ENCODE peak calls at places on chromosome 6, in nine cellular contexts. C is iris pigment epithelial cell, O is adipocyte, Q is neuronal stem cell, K is GM13977, T is renal cortical epithelial cell, B is midbrain, N is LoVo, H is SW480. U is an unnamed sample.

GRCh38 chr6:149210376-149210775 is 107.1 kb upstream of the TAB2 start:
- DNase-seq in B (no peak), Q (no peak), C (peak; percentile 85), H (no peak), O (peak; percentile 53), T (peak; percentile 71), N (no peak), K (no peak), U (no peak)

GRCh38 chr6:55664581-55665223 is 85.7 kb upstream of the HMGCLL1 start:
- DNase-seq in B (no peak), N (no peak), C (peak; percentile 82), H (no peak), K (no peak), Q (no peak), O (no peak), T (no peak), U (no peak)

GRCh38 chr6:46220351-46221220 is 49.8 kb upstream of the ENPP5 start:
- DNase-seq in B (no peak), H (no peak), T (no peak), O (no peak), K (peak; percentile 36), C (no peak), Q (no peak), N (no peak), U (no peak)

GRCh38 chr6:99467509-99468106 is 42.5 kb upstream of the PNISR start:
- DNase-seq in N (peak; percentile 29), C (peak; percentile 24), O (peak; percentile 61), B (peak; percentile 37), T (peak; percentile 39), K (peak; percentile 44), Q (peak; percentile 8), H (no peak), U (peak; percentile 18)

GRCh38 chr6:34145161-34146020 is 496 bp downstream of the GRM4 start:
- DNase-seq in Q (peak; percentile 45), O (peak; percentile 72), B (no peak), T (no peak), C (peak; percentile 73), N (no peak), K (peak; percentile 62), H (peak; percentile 43), U (peak; percentile 2)

GRCh38 chr6:75272145-75272840 is 12.3 kb downstream of the TMEM30A start:
- DNase-seq in O (peak; percentile 54), N (peak; percentile 63), B (no peak), C (peak; percentile 90), T (peak; percentile 77), K (no peak), H (no peak), Q (no peak), U (no peak)

GRCh38 chr6:33668328-33668727 is 43.2 kb downstream of the UQCC2 start:
- DNase-seq in H (no peak), K (no peak), N (no peak), T (no peak), Q (no peak), O (no peak), B (no peak), C (no peak), U (no peak)

GRCh38 chr6:71387179-71387578 is 98.6 kb downstream of the OGFRL1 start:
- DNase-seq in O (peak; percentile 81), H (no peak), K (no peak), C (peak; percentile 90), B (no peak), T (peak; percentile 53), N (no peak), Q (no peak), U (no peak)

GRCh38 chr6:149433405-149433804 is 33.3 kb downstream of the SUMO4 start:
- DNase-seq in N (no peak), H (no peak), K (no peak), Q (no peak), C (no peak), T (no peak), B (no peak), O (no peak), U (no peak)

GRCh38 chr6:13375360-13375878 is 47.1 kb upstream of the TBC1D7 start:
- DNase-seq in H (no peak), O (no peak), T (no peak), Q (no peak), N (no peak), B (no peak), C (no peak), K (peak; percentile 63), U (no peak)

GRCh38 chr6:166257911-166258318 is 50.3 kb downstream of the PRR18 start:
- DNase-seq in B (no peak), K (no peak), O (no peak), T (no peak), N (peak; percentile 15), H (peak; percentile 68), Q (no peak), C (no peak), U (no peak)

GRCh38 chr6:34950849-34951248 is 61.8 kb downstream of the ANKS1A start:
- DNase-seq in Q (no peak), K (no peak), N (no peak), H (no peak), B (no peak), O (no peak), C (no peak), T (no peak), U (no peak)

GRCh38 chr6:722077-722524 is 29.2 kb upstream of the EXOC2 start:
- DNase-seq in H (peak; percentile 57), N (peak; percentile 80), C (peak; percentile 89), B (peak; percentile 69), Q (peak; percentile 53), K (peak; percentile 78), T (peak; percentile 45), O (peak; percentile 98), U (peak; percentile 74)

GRCh38 chr6:90537723-90538407 is 49.0 kb downstream of the MAP3K7 start:
- DNase-seq in B (no peak), N (no peak), K (no peak), H (no peak), O (peak; percentile 23), C (peak; percentile 39), T (no peak), Q (no peak), U (no peak)

GRCh38 chr6:19210849-19211590 is 626.1 kb upstream of the ID4 start:
- DNase-seq in H (no peak), N (no peak), B (no peak), O (no peak), K (peak; percentile 23), C (no peak), T (no peak), Q (peak; percentile 6), U (no peak)

GRCh38 chr6:116073765-116074450 is 13.2 kb upstream of the FRK start:
- DNase-seq in C (peak; percentile 72), B (no peak), Q (no peak), O (peak; percentile 50), N (peak; percentile 64), H (peak; percentile 50), T (peak; percentile 93), K (no peak), U (no peak)

GRCh38 chr6:100171533-100172321 is 177.7 kb upstream of the MCHR2 start:
- DNase-seq in Q (no peak), O (peak; percentile 56), K (peak; percentile 14), C (peak; percentile 63), T (peak; percentile 32), N (no peak), H (no peak), B (no peak), U (no peak)

GRCh38 chr6:57261896-57262295 is 39.8 kb upstream of the RAB23 start:
- DNase-seq in N (no peak), T (no peak), Q (no peak), C (peak; percentile 39), B (no peak), H (no peak), K (no peak), O (no peak), U (no peak)

GRCh38 chr6:159680104-159680503 is 12.9 kb downstream of the SOD2 start:
- DNase-seq in N (no peak), B (no peak), O (peak; percentile 15), Q (no peak), C (peak; percentile 29), K (no peak), H (no peak), T (no peak), U (no peak)

GRCh38 chr6:149275621-149276020 is 41.9 kb upstream of the TAB2 start:
- DNase-seq in K (no peak), C (peak; percentile 63), B (no peak), N (no peak), T (no peak), Q (no peak), O (no peak), H (no peak), U (no peak)

U was measured in small intestine.